ENCODE peak calls at places on chromosomes 11 and 22, in five cellular contexts. One of them, this sample, is unnamed.

GRCh38 chr11:112238041-112238440 is 11.8 kb downstream of the PTS start:
- DNase-seq in mammary epithelial cell: no peak
- DNase-seq in PC-3: no peak
- DNase-seq in hepatocyte: no peak
- DNase-seq in transverse colon: no peak
- DNase-seq in this sample: no peak

GRCh38 chr11:30228323-30228884 is 2.4 kb upstream of the FSHB start:
- DNase-seq in mammary epithelial cell: no peak
- DNase-seq in transverse colon: no peak
- DNase-seq in PC-3: no peak
- DNase-seq in hepatocyte: no peak
- DNase-seq in this sample: no peak

GRCh38 chr11:117580866-117581265 is 216.2 kb downstream of the DSCAML1 start:
- DNase-seq in transverse colon: no peak
- DNase-seq in mammary epithelial cell: no peak
- DNase-seq in hepatocyte: no peak
- DNase-seq in PC-3: no peak
- DNase-seq in this sample: no peak

GRCh38 chr22:48744283-48744641 is 1083.4 kb downstream of the BRD1 start:
- DNase-seq in mammary epithelial cell: no peak
- DNase-seq in hepatocyte: peak; percentile 2
- DNase-seq in PC-3: no peak
- DNase-seq in transverse colon: no peak
- DNase-seq in this sample: peak; percentile 3

GRCh38 chr11:78560826-78561484 is 13.7 kb downstream of the NARS2 start:
- DNase-seq in transverse colon: no peak
- DNase-seq in PC-3: peak; percentile 39
- DNase-seq in mammary epithelial cell: no peak
- DNase-seq in hepatocyte: no peak
- DNase-seq in this sample: no peak

GRCh38 chr11:20247540-20248138 is 87.4 kb upstream of the DBX1 start:
- DNase-seq in mammary epithelial cell: no peak
- DNase-seq in transverse colon: no peak
- DNase-seq in PC-3: no peak
- DNase-seq in hepatocyte: no peak
- DNase-seq in this sample: no peak

GRCh38 chr11:115191761-115192160 is 312.5 kb downstream of the CADM1 start:
- DNase-seq in hepatocyte: no peak
- DNase-seq in mammary epithelial cell: no peak
- DNase-seq in PC-3: no peak
- DNase-seq in transverse colon: no peak
- DNase-seq in this sample: no peak

GRCh38 chr11:46248270-46249102 is 29.0 kb upstream of the CREB3L1 start:
- DNase-seq in mammary epithelial cell: peak; percentile 91
- DNase-seq in transverse colon: no peak
- DNase-seq in PC-3: peak; percentile 87
- DNase-seq in hepatocyte: peak; percentile 68
- DNase-seq in this sample: no peak

GRCh38 chr22:36739185-36739584 is 35.6 kb upstream of the CACNG2 start:
- DNase-seq in PC-3: no peak
- DNase-seq in transverse colon: no peak
- DNase-seq in hepatocyte: no peak
- DNase-seq in mammary epithelial cell: no peak
- DNase-seq in this sample: no peak

GRCh38 chr11:65642014-65642671 is 4.2 kb downstream of the SIPA1 start:
- DNase-seq in mammary epithelial cell: no peak
- DNase-seq in transverse colon: no peak
- DNase-seq in hepatocyte: no peak
- DNase-seq in PC-3: no peak
- DNase-seq in this sample: no peak

GRCh38 chr11:20022363-20023081 is 137.8 kb downstream of the DBX1 start:
- DNase-seq in PC-3: peak; percentile 68
- DNase-seq in hepatocyte: no peak
- DNase-seq in mammary epithelial cell: peak; percentile 67
- DNase-seq in transverse colon: no peak
- DNase-seq in this sample: peak; percentile 52

GRCh38 chr11:69894126-69895047 is 75.2 kb upstream of the FGF3 start:
- DNase-seq in mammary epithelial cell: peak; percentile 17
- DNase-seq in transverse colon: no peak
- DNase-seq in PC-3: peak; percentile 25
- DNase-seq in hepatocyte: no peak
- DNase-seq in this sample: no peak

GRCh38 chr11:34519595-34520235 is 6.1 kb upstream of the ELF5 start:
- DNase-seq in mammary epithelial cell: no peak
- DNase-seq in hepatocyte: no peak
- DNase-seq in transverse colon: no peak
- DNase-seq in PC-3: peak; percentile 7
- DNase-seq in this sample: no peak

GRCh38 chr11:11691296-11692141 is 69.7 kb upstream of the GALNT18 start:
- DNase-seq in PC-3: no peak
- DNase-seq in mammary epithelial cell: no peak
- DNase-seq in hepatocyte: peak; percentile 30
- DNase-seq in transverse colon: no peak
- DNase-seq in this sample: no peak

GRCh38 chr22:44594951-44595350 is 96.9 kb upstream of the RTL6 start:
- DNase-seq in PC-3: no peak
- DNase-seq in transverse colon: no peak
- DNase-seq in mammary epithelial cell: no peak
- DNase-seq in hepatocyte: no peak
- DNase-seq in this sample: no peak

GRCh38 chr11:111528557-111528956 is 12.0 kb upstream of the LAYN start:
- DNase-seq in hepatocyte: no peak
- DNase-seq in transverse colon: no peak
- DNase-seq in mammary epithelial cell: no peak
- DNase-seq in PC-3: peak; percentile 26
- DNase-seq in this sample: no peak

GRCh38 chr22:22168190-22168940 is 76.2 kb upstream of the VPREB1 start:
- DNase-seq in hepatocyte: peak; percentile 23
- DNase-seq in PC-3: peak; percentile 9
- DNase-seq in mammary epithelial cell: peak; percentile 42
- DNase-seq in transverse colon: peak; percentile 26
- DNase-seq in this sample: no peak

GRCh38 chr22:31442768-31443489 is 43.5 kb downstream of the DRG1 start:
- DNase-seq in hepatocyte: no peak
- DNase-seq in mammary epithelial cell: no peak
- DNase-seq in transverse colon: no peak
- DNase-seq in PC-3: no peak
- DNase-seq in this sample: no peak

GRCh38 chr11:96708469-96708868 is 318.7 kb downstream of the JRKL start:
- DNase-seq in transverse colon: no peak
- DNase-seq in PC-3: no peak
- DNase-seq in hepatocyte: no peak
- DNase-seq in mammary epithelial cell: no peak
- DNase-seq in this sample: no peak

GRCh38 chr11:96704847-96705246 is 315.0 kb downstream of the JRKL start:
- DNase-seq in mammary epithelial cell: no peak
- DNase-seq in hepatocyte: peak; percentile 38
- DNase-seq in PC-3: peak; percentile 22
- DNase-seq in transverse colon: no peak
- DNase-seq in this sample: no peak

GRCh38 chr11:96706761-96707160 is 316.9 kb downstream of the JRKL start:
- DNase-seq in transverse colon: no peak
- DNase-seq in PC-3: peak; percentile 13
- DNase-seq in mammary epithelial cell: peak; percentile 20
- DNase-seq in hepatocyte: no peak
- DNase-seq in this sample: no peak

DNA sequence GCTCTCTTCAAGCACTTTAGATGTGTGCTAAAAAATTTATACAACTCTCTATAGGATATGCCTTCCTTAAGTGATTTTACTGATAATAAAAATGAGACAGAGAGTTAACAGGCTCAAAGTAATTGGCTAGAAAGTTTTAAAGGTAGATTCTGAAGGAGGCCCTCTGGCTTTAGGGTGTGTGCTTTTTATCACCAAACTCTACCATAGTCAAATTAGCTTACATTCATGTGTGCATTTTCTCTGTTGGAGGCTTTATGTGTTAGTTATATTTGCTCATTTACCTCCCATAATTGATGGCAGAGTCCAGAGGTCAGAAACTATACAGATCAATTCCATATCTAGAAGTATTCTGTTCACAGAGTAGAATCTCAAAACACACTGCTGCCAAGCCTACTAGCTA is 317.5 kb downstream of the JRKL start:
- DNase-seq in hepatocyte: no peak
- DNase-seq in mammary epithelial cell: no peak
- DNase-seq in transverse colon: no peak
- DNase-seq in PC-3: no peak
- DNase-seq in this sample: no peak
- H3K27ac ChIP-seq in hepatocyte: no peak overlapping the region
- H3K27ac ChIP-seq in mammary epithelial cell: no peak overlapping the region
- H3K27ac ChIP-seq in transverse colon: no peak overlapping the region
- H3K27ac ChIP-seq in PC-3: no peak overlapping the region
- H3K27ac ChIP-seq in this sample: no peak overlapping the region

GRCh38 chr22:26170112-26170492 is 840 bp downstream of the SEZ6L start:
- DNase-seq in transverse colon: no peak
- DNase-seq in mammary epithelial cell: no peak
- DNase-seq in PC-3: no peak
- DNase-seq in hepatocyte: no peak
- DNase-seq in this sample: no peak
- H3K4me3 ChIP-seq in transverse colon: peak overlapping the region; percentile 32
- H3K4me3 ChIP-seq in mammary epithelial cell: no peak overlapping the region
- H3K4me3 ChIP-seq in PC-3: no peak overlapping the region
- H3K4me3 ChIP-seq in hepatocyte: peak overlapping the region; percentile 26
- H3K4me3 ChIP-seq in this sample: no peak overlapping the region

GRCh38 chr11:38594881-38595280 is 1996.8 kb upstream of the RAG2 start:
- DNase-seq in hepatocyte: no peak
- DNase-seq in PC-3: no peak
- DNase-seq in mammary epithelial cell: no peak
- DNase-seq in transverse colon: no peak
- DNase-seq in this sample: no peak
- H3K9me3 ChIP-seq in hepatocyte: no peaks in the 10 kb centered on the region
- H3K9me3 ChIP-seq in PC-3: no peaks in the 10 kb centered on the region
- H3K9me3 ChIP-seq in mammary epithelial cell: no peaks in the 10 kb centered on the region
- H3K9me3 ChIP-seq in transverse colon: no peaks in the 10 kb centered on the region
- H3K9me3 ChIP-seq in this sample: no peaks in the 10 kb centered on the region

GRCh38 chr22:42909363-42910058 is 52.4 kb upstream of the ARFGAP3 start:
- DNase-seq in transverse colon: no peak
- DNase-seq in mammary epithelial cell: no peak
- DNase-seq in hepatocyte: no peak
- DNase-seq in PC-3: no peak
- DNase-seq in this sample: no peak
- H3K27ac ChIP-seq in transverse colon: no peak overlapping the region
- H3K27ac ChIP-seq in mammary epithelial cell: no peak overlapping the region
- H3K27ac ChIP-seq in hepatocyte: no peak overlapping the region
- H3K27ac ChIP-seq in PC-3: no peak overlapping the region
- H3K27ac ChIP-seq in this sample: no peak overlapping the region

GRCh38 chr11:1389932-1390587 is at the start of gene BRSK2:
- DNase-seq in PC-3: no peak
- DNase-seq in hepatocyte: peak; percentile 59
- DNase-seq in mammary epithelial cell: no peak
- DNase-seq in transverse colon: no peak
- DNase-seq in this sample: peak; percentile 41

GRCh38 chr11:1389103-1389931 is 417 bp upstream of the BRSK2 start:
- DNase-seq in mammary epithelial cell: peak; percentile 92
- DNase-seq in PC-3: peak; percentile 92
- DNase-seq in transverse colon: peak; percentile 95
- DNase-seq in hepatocyte: peak; percentile 98
- DNase-seq in this sample: peak; percentile 100

GRCh38 chr11:1391165-1392010 is 1.7 kb downstream of the BRSK2 start:
- DNase-seq in PC-3: no peak
- DNase-seq in transverse colon: no peak
- DNase-seq in hepatocyte: no peak
- DNase-seq in mammary epithelial cell: no peak
- DNase-seq in this sample: peak; percentile 63

GRCh38 chr11:1392111-1392510 is 2.4 kb downstream of the BRSK2 start:
- DNase-seq in transverse colon: no peak
- DNase-seq in hepatocyte: no peak
- DNase-seq in mammary epithelial cell: no peak
- DNase-seq in PC-3: no peak
- DNase-seq in this sample: no peak

DNA sequence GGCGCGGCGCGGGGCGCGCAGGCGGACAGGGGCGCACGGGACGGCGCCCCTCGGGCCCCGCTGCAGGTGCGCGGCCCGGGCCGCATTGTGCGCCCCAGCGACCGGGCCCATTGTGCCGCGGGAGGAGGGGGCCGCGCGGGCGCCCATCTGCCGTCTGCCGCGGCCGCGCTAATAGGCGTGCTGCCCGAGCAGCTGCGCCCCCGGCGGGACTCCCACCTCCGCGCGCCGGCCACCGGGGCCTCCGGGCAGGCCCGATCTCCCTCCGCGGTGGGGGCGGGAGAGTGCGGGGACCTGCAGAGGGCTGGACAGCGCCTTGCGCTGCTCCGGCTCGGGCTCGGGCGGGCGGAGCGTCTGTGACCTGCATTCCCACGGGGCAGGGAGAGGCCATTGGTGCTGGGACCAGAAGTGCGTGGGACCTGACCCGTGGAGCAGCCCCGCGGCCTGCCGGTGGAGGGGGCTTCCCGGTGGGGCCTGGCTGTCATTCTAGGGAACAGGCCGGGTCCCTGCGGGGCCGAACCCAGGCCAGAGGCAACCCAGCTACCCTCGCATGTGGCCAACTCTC is 950 bp downstream of the BRSK2 start:
- DNase-seq in PC-3: no peak
- DNase-seq in transverse colon: no peak
- DNase-seq in mammary epithelial cell: no peak
- DNase-seq in hepatocyte: peak; percentile 71
- DNase-seq in this sample: no peak
- H3K4me3 ChIP-seq in PC-3: no peak overlapping the region
- H3K4me3 ChIP-seq in transverse colon: no peak overlapping the region
- H3K4me3 ChIP-seq in mammary epithelial cell: no peak overlapping the region
- H3K4me3 ChIP-seq in hepatocyte: no peak overlapping the region
- H3K4me3 ChIP-seq in this sample: peak overlapping the region; percentile 40

GRCh38 chr22:11616811-11617210 is 3911.2 kb upstream of the OR11H1 start:
- DNase-seq in PC-3: no peak
- DNase-seq in transverse colon: no peak
- DNase-seq in mammary epithelial cell: no peak
- DNase-seq in hepatocyte: no peak
- DNase-seq in this sample: no peak
- H3K9me3 ChIP-seq in PC-3: no peaks in the 10 kb centered on the region
- H3K9me3 ChIP-seq in transverse colon: peaks cover 60% of the 10 kb centered on the region
- H3K9me3 ChIP-seq in mammary epithelial cell: peaks cover 73% of the 10 kb centered on the region
- H3K9me3 ChIP-seq in hepatocyte: peaks cover 10% of the 10 kb centered on the region
- H3K9me3 ChIP-seq in this sample: no peaks in the 10 kb centered on the region

GRCh38 chr11:10653242-10653641 is 40.3 kb downstream of the IRAG1 start:
- DNase-seq in PC-3: no peak
- DNase-seq in transverse colon: no peak
- DNase-seq in mammary epithelial cell: no peak
- DNase-seq in hepatocyte: no peak
- DNase-seq in this sample: no peak
- H3K27ac ChIP-seq in PC-3: no peak overlapping the region
- H3K27ac ChIP-seq in transverse colon: peak overlapping the region; percentile 89
- H3K27ac ChIP-seq in mammary epithelial cell: no peak overlapping the region
- H3K27ac ChIP-seq in hepatocyte: no peak overlapping the region
- H3K27ac ChIP-seq in this sample: no peak overlapping the region

GRCh38 chr11:120123946-120124345 is 14.0 kb downstream of the TRIM29 start:
- DNase-seq in transverse colon: peak; percentile 18
- DNase-seq in PC-3: peak; percentile 73
- DNase-seq in mammary epithelial cell: peak; percentile 83
- DNase-seq in hepatocyte: no peak
- DNase-seq in this sample: no peak
- H3K4me3 ChIP-seq in transverse colon: no peak overlapping the region
- H3K4me3 ChIP-seq in PC-3: no peak overlapping the region
- H3K4me3 ChIP-seq in mammary epithelial cell: no peak overlapping the region
- H3K4me3 ChIP-seq in hepatocyte: no peak overlapping the region
- H3K4me3 ChIP-seq in this sample: no peak overlapping the region